ENCODE peak calls at places on chromosomes 12 and 14, in eight cellular contexts. One of them, this sample, is unnamed. For H3K4me1, the result is how much of the 10 kb centered on the place peaks cover.

GRCh38 chr14:35231207-35231755 is 60.9 kb upstream of the PSMA6 start:
- DNase-seq in colonic mucosa: no peak
- DNase-seq in CD8-positive, alpha-beta memory T cell: no peak
- DNase-seq in mucosa of descending colon: no peak
- DNase-seq in cardiac muscle cell: no peak
- DNase-seq in HCT116: no peak
- DNase-seq in tibial artery: no peak
- DNase-seq in mammary epithelial cell: no peak
- DNase-seq in this sample: no peak

GRCh38 chr12:31507966-31508365 is 83.0 kb downstream of the DENND5B start:
- DNase-seq in colonic mucosa: no peak
- DNase-seq in CD8-positive, alpha-beta memory T cell: no peak
- DNase-seq in mucosa of descending colon: no peak
- DNase-seq in cardiac muscle cell: no peak
- DNase-seq in HCT116: no peak
- DNase-seq in tibial artery: no peak
- DNase-seq in mammary epithelial cell: peak
- DNase-seq in this sample: no peak

GRCh38 chr12:127767631-127768030 is 499.3 kb upstream of the TMEM132C start:
- DNase-seq in colonic mucosa: no peak
- DNase-seq in CD8-positive, alpha-beta memory T cell: no peak
- DNase-seq in mucosa of descending colon: no peak
- DNase-seq in cardiac muscle cell: no peak
- DNase-seq in HCT116: no peak
- DNase-seq in tibial artery: no peak
- DNase-seq in mammary epithelial cell: no peak
- DNase-seq in this sample: no peak

GRCh38 chr12:28578833-28579252 is 388.6 kb downstream of the CCDC91 start:
- DNase-seq in colonic mucosa: no peak
- DNase-seq in CD8-positive, alpha-beta memory T cell: no peak
- DNase-seq in mucosa of descending colon: no peak
- DNase-seq in cardiac muscle cell: no peak
- DNase-seq in HCT116: no peak
- DNase-seq in tibial artery: no peak
- DNase-seq in mammary epithelial cell: no peak
- DNase-seq in this sample: no peak

GRCh38 chr12:34223640-34224039 is 201.3 kb downstream of the ALG10 start:
- DNase-seq in colonic mucosa: no peak
- DNase-seq in CD8-positive, alpha-beta memory T cell: no peak
- DNase-seq in mucosa of descending colon: no peak
- DNase-seq in cardiac muscle cell: no peak
- DNase-seq in HCT116: no peak
- DNase-seq in tibial artery: no peak
- DNase-seq in mammary epithelial cell: no peak
- DNase-seq in this sample: no peak

GRCh38 chr14:34111933-34112332 is 161.1 kb upstream of the EGLN3 start:
- DNase-seq in colonic mucosa: no peak
- DNase-seq in CD8-positive, alpha-beta memory T cell: no peak
- DNase-seq in mucosa of descending colon: no peak
- DNase-seq in cardiac muscle cell: no peak
- DNase-seq in HCT116: no peak
- DNase-seq in tibial artery: no peak
- DNase-seq in mammary epithelial cell: no peak
- DNase-seq in this sample: no peak

GRCh38 chr12:31323466-31324115 is 2.4 kb downstream of the SINHCAF start:
- DNase-seq in colonic mucosa: peak
- DNase-seq in CD8-positive, alpha-beta memory T cell: no peak
- DNase-seq in mucosa of descending colon: no peak
- DNase-seq in cardiac muscle cell: no peak
- DNase-seq in HCT116: no peak
- DNase-seq in tibial artery: peak
- DNase-seq in mammary epithelial cell: peak
- DNase-seq in this sample: peak

GRCh38 chr12:108455706-108456105 is 59.4 kb upstream of the FICD start:
- DNase-seq in colonic mucosa: no peak
- DNase-seq in CD8-positive, alpha-beta memory T cell: no peak
- DNase-seq in mucosa of descending colon: no peak
- DNase-seq in cardiac muscle cell: no peak
- DNase-seq in HCT116: no peak
- DNase-seq in tibial artery: no peak
- DNase-seq in mammary epithelial cell: no peak
- DNase-seq in this sample: no peak

GRCh38 chr12:50806176-50806575 is 36.5 kb upstream of the TMPRSS12 start:
- DNase-seq in colonic mucosa: no peak
- DNase-seq in CD8-positive, alpha-beta memory T cell: no peak
- DNase-seq in mucosa of descending colon: no peak
- DNase-seq in cardiac muscle cell: no peak
- DNase-seq in HCT116: no peak
- DNase-seq in tibial artery: no peak
- DNase-seq in mammary epithelial cell: no peak
- DNase-seq in this sample: no peak

GRCh38 chr14:53331247-53331646 is 178.1 kb upstream of the DDHD1 start:
- DNase-seq in colonic mucosa: no peak
- DNase-seq in CD8-positive, alpha-beta memory T cell: no peak
- DNase-seq in mucosa of descending colon: no peak
- DNase-seq in cardiac muscle cell: no peak
- DNase-seq in HCT116: no peak
- DNase-seq in tibial artery: no peak
- DNase-seq in mammary epithelial cell: peak
- DNase-seq in this sample: no peak

GRCh38 chr12:122406701-122407154 is 15.7 kb downstream of the CLIP1 start:
- DNase-seq in colonic mucosa: no peak
- DNase-seq in CD8-positive, alpha-beta memory T cell: no peak
- DNase-seq in mucosa of descending colon: no peak
- DNase-seq in cardiac muscle cell: no peak
- DNase-seq in HCT116: no peak
- DNase-seq in tibial artery: no peak
- DNase-seq in mammary epithelial cell: no peak
- DNase-seq in this sample: no peak

GRCh38 chr14:59529189-59529588 is 44.9 kb downstream of the JKAMP start:
- DNase-seq in colonic mucosa: no peak
- DNase-seq in CD8-positive, alpha-beta memory T cell: no peak
- DNase-seq in mucosa of descending colon: no peak
- DNase-seq in cardiac muscle cell: no peak
- DNase-seq in HCT116: no peak
- DNase-seq in tibial artery: no peak
- DNase-seq in mammary epithelial cell: no peak
- DNase-seq in this sample: no peak

GRCh38 chr14:59534361-59534987 is 42.1 kb downstream of the CCDC175 start:
- DNase-seq in colonic mucosa: no peak
- DNase-seq in CD8-positive, alpha-beta memory T cell: no peak
- DNase-seq in mucosa of descending colon: no peak
- DNase-seq in cardiac muscle cell: no peak
- DNase-seq in HCT116: no peak
- DNase-seq in tibial artery: no peak
- DNase-seq in mammary epithelial cell: no peak
- DNase-seq in this sample: no peak

GRCh38 chr14:59530349-59530748 is 46.0 kb downstream of the JKAMP start:
- DNase-seq in colonic mucosa: no peak
- DNase-seq in CD8-positive, alpha-beta memory T cell: no peak
- DNase-seq in mucosa of descending colon: no peak
- DNase-seq in cardiac muscle cell: no peak
- DNase-seq in HCT116: no peak
- DNase-seq in tibial artery: no peak
- DNase-seq in mammary epithelial cell: no peak
- DNase-seq in this sample: no peak
- H3K4me1 ChIP-seq in colonic mucosa: under half
- H3K4me1 ChIP-seq in CD8-positive, alpha-beta memory T cell: under half
- H3K4me1 ChIP-seq in mucosa of descending colon: under half
- H3K4me1 ChIP-seq in cardiac muscle cell: under half
- H3K4me1 ChIP-seq in HCT116: under half
- H3K4me1 ChIP-seq in tibial artery: under half
- H3K4me1 ChIP-seq in mammary epithelial cell: under half
- H3K4me1 ChIP-seq in this sample: under half

GRCh38 chr12:42296503-42297109 is 29.3 kb downstream of the ZCRB1 start:
- DNase-seq in colonic mucosa: no peak
- DNase-seq in CD8-positive, alpha-beta memory T cell: no peak
- DNase-seq in mucosa of descending colon: no peak
- DNase-seq in cardiac muscle cell: no peak
- DNase-seq in HCT116: no peak
- DNase-seq in tibial artery: no peak
- DNase-seq in mammary epithelial cell: no peak
- DNase-seq in this sample: no peak
- H3K4me3 ChIP-seq in colonic mucosa: no peak
- H3K4me3 ChIP-seq in CD8-positive, alpha-beta memory T cell: no peak
- H3K4me3 ChIP-seq in mucosa of descending colon: no peak
- H3K4me3 ChIP-seq in cardiac muscle cell: no peak
- H3K4me3 ChIP-seq in HCT116: no peak
- H3K4me3 ChIP-seq in tibial artery: no peak
- H3K4me3 ChIP-seq in mammary epithelial cell: no peak
- H3K4me3 ChIP-seq in this sample: no peak

GRCh38 chr12:15787801-15788200 is 1.4 kb downstream of the EPS8 start:
- DNase-seq in colonic mucosa: no peak
- DNase-seq in CD8-positive, alpha-beta memory T cell: no peak
- DNase-seq in mucosa of descending colon: no peak
- DNase-seq in cardiac muscle cell: no peak
- DNase-seq in HCT116: no peak
- DNase-seq in tibial artery: no peak
- DNase-seq in mammary epithelial cell: peak
- DNase-seq in this sample: no peak

GRCh38 chr12:15783288-15783687 is 5.9 kb downstream of the EPS8 start:
- DNase-seq in colonic mucosa: no peak
- DNase-seq in CD8-positive, alpha-beta memory T cell: no peak
- DNase-seq in mucosa of descending colon: no peak
- DNase-seq in cardiac muscle cell: no peak
- DNase-seq in HCT116: no peak
- DNase-seq in tibial artery: no peak
- DNase-seq in mammary epithelial cell: no peak
- DNase-seq in this sample: no peak

GRCh38 chr12:15778126-15778525 is 11.1 kb downstream of the EPS8 start:
- DNase-seq in colonic mucosa: no peak
- DNase-seq in CD8-positive, alpha-beta memory T cell: no peak
- DNase-seq in mucosa of descending colon: no peak
- DNase-seq in cardiac muscle cell: no peak
- DNase-seq in HCT116: no peak
- DNase-seq in tibial artery: no peak
- DNase-seq in mammary epithelial cell: peak
- DNase-seq in this sample: no peak

GRCh38 chr12:15779925-15780324 is 9.3 kb downstream of the EPS8 start:
- DNase-seq in colonic mucosa: no peak
- DNase-seq in CD8-positive, alpha-beta memory T cell: no peak
- DNase-seq in mucosa of descending colon: no peak
- DNase-seq in cardiac muscle cell: no peak
- DNase-seq in HCT116: no peak
- DNase-seq in tibial artery: no peak
- DNase-seq in mammary epithelial cell: peak
- DNase-seq in this sample: no peak

DNA sequence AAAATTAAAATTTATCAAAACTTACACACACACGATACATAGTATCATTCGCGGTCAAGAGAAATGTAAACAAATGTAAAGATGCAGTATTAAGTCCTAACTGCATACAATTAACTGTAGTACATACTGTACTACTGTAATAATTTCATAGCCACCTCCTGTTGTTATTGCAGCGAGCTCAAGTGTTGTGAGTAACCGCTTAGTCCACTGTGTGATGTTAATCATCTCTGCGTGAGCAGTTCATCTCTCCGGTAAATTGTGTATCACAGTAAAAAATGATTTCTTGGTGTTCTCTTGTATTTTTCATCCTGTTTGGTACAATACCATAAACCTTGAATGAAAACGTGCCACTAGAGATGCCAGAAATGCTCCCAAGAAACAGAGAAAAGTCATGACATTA is 6.5 kb downstream of the EPS8 start:
- DNase-seq in colonic mucosa: no peak
- DNase-seq in CD8-positive, alpha-beta memory T cell: no peak
- DNase-seq in mucosa of descending colon: no peak
- DNase-seq in cardiac muscle cell: no peak
- DNase-seq in HCT116: no peak
- DNase-seq in tibial artery: no peak
- DNase-seq in mammary epithelial cell: no peak
- DNase-seq in this sample: no peak
- H3K4me1 ChIP-seq in colonic mucosa: under half
- H3K4me1 ChIP-seq in CD8-positive, alpha-beta memory T cell: under half
- H3K4me1 ChIP-seq in mucosa of descending colon: under half
- H3K4me1 ChIP-seq in cardiac muscle cell: under half
- H3K4me1 ChIP-seq in HCT116: under half
- H3K4me1 ChIP-seq in tibial artery: under half
- H3K4me1 ChIP-seq in mammary epithelial cell: under half
- H3K4me1 ChIP-seq in this sample: under half

DNA sequence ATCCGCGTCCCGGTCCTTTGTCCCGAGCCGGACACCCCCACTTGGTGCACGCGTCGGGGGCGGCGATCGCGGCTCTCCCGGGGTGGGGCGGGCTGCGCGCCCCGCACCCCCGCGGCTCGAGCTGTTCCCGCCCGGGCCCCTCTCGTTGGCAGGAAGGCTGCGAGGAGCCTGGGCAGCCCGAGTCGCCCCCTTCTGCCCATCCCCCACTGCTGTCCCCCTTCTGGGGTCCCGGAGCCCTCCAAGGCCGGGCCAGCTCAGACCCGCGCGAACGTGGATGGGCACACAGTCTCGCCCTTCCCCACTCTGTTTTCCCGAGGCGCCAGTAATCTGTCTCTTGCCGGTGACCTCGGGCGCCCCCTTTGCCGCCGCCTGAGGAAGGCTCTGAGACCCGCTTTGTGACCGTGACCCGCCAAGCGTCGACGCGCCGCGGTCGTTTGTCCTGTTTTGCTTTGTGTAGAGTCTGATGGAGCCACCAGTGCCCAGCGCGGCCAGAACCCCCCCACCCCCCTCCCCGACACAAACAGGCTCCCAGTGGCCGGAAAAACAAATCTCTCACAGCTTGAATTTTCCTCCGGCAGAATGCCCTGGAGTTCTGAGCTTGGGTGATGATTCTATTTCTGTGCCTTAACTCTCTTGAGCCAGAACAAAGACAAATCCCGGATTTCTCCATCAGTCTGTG is 610 bp downstream of the C14orf132 start:
- DNase-seq in colonic mucosa: peak
- DNase-seq in CD8-positive, alpha-beta memory T cell: no peak
- DNase-seq in mucosa of descending colon: peak
- DNase-seq in cardiac muscle cell: peak
- DNase-seq in HCT116: no peak
- DNase-seq in tibial artery: peak
- DNase-seq in mammary epithelial cell: no peak
- DNase-seq in this sample: peak
- H3K4me3 ChIP-seq in colonic mucosa: peak
- H3K4me3 ChIP-seq in CD8-positive, alpha-beta memory T cell: peak
- H3K4me3 ChIP-seq in mucosa of descending colon: peak
- H3K4me3 ChIP-seq in cardiac muscle cell: peak
- H3K4me3 ChIP-seq in HCT116: peak
- H3K4me3 ChIP-seq in tibial artery: peak
- H3K4me3 ChIP-seq in mammary epithelial cell: peak
- H3K4me3 ChIP-seq in this sample: peak

This sample was measured in aorta.